ENCODE peak calls at places on chromosomes 11 and 22, in four cellular contexts. One of them, this sample, is unnamed.
A peak's percentile ranks its signal among the peaks of the same experiment; 100 is the strongest.

GRCh38 chr11:36254739-36255138 is 34.5 kb downstream of the COMMD9 start:
- DNase-seq in mucosa of descending colon: no peak
- DNase-seq in IMR-90: peak; percentile 36
- DNase-seq in ovary: no peak
- DNase-seq in this sample: no peak

GRCh38 chr11:32115406-32115805 is 24.5 kb downstream of the RCN1 start:
- DNase-seq in mucosa of descending colon: no peak
- DNase-seq in IMR-90: no peak
- DNase-seq in ovary: no peak
- DNase-seq in this sample: no peak

GRCh38 chr11:67268036-67268683 is 1.9 kb downstream of the GRK2 start:
- DNase-seq in mucosa of descending colon: peak; percentile 56
- DNase-seq in ovary: no peak
- DNase-seq in IMR-90: no peak
- DNase-seq in this sample: no peak

GRCh38 chr11:44624761-44625221 is 59.3 kb downstream of the CD82 start:
- DNase-seq in ovary: no peak
- DNase-seq in IMR-90: no peak
- DNase-seq in mucosa of descending colon: no peak
- DNase-seq in this sample: no peak

GRCh38 chr22:37077802-37078448 is 26.4 kb downstream of the KCTD17 start:
- DNase-seq in ovary: no peak
- DNase-seq in IMR-90: peak; percentile 37
- DNase-seq in mucosa of descending colon: peak; percentile 84
- DNase-seq in this sample: no peak

GRCh38 chr22:33996824-33997223 is 76.5 kb upstream of the LARGE1 start:
- DNase-seq in ovary: no peak
- DNase-seq in IMR-90: no peak
- DNase-seq in mucosa of descending colon: no peak
- DNase-seq in this sample: no peak

GRCh38 chr22:30882181-30882771 is 86.3 kb downstream of the MORC2 start:
- DNase-seq in mucosa of descending colon: no peak
- DNase-seq in ovary: no peak
- DNase-seq in IMR-90: no peak
- DNase-seq in this sample: no peak

GRCh38 chr11:110715541-110715940 is 3.3 kb upstream of the ARHGAP20 start:
- DNase-seq in mucosa of descending colon: no peak
- DNase-seq in ovary: no peak
- DNase-seq in IMR-90: peak; percentile 86
- DNase-seq in this sample: no peak

GRCh38 chr11:35546317-35546716 is 20.9 kb upstream of the PAMR1 start:
- DNase-seq in IMR-90: no peak
- DNase-seq in ovary: no peak
- DNase-seq in mucosa of descending colon: no peak
- DNase-seq in this sample: no peak

GRCh38 chr11:106306942-106307341 is 229.5 kb downstream of the AASDHPPT start:
- DNase-seq in IMR-90: no peak
- DNase-seq in mucosa of descending colon: no peak
- DNase-seq in ovary: no peak
- DNase-seq in this sample: no peak

GRCh38 chr11:8709002-8709672 is 26.5 kb downstream of the RPL27A start:
- DNase-seq in mucosa of descending colon: peak; percentile 73
- DNase-seq in IMR-90: peak; percentile 95
- DNase-seq in ovary: peak; percentile 84
- DNase-seq in this sample: peak; percentile 94

GRCh38 chr11:94007906-94008305 is 13.2 kb upstream of the HEPHL1 start:
- DNase-seq in IMR-90: no peak
- DNase-seq in ovary: no peak
- DNase-seq in mucosa of descending colon: no peak
- DNase-seq in this sample: no peak

GRCh38 chr11:67663515-67664212 is 10.8 kb downstream of the ALDH3B2 start:
- DNase-seq in ovary: no peak
- DNase-seq in mucosa of descending colon: no peak
- DNase-seq in IMR-90: no peak
- DNase-seq in this sample: no peak

GRCh38 chr22:31828739-31829138 is 74.9 kb downstream of the DEPDC5 start:
- DNase-seq in mucosa of descending colon: no peak
- DNase-seq in IMR-90: no peak
- DNase-seq in ovary: no peak
- DNase-seq in this sample: no peak

GRCh38 chr22:29136715-29137700 is 64.2 kb downstream of the KREMEN1 start:
- DNase-seq in ovary: no peak
- DNase-seq in mucosa of descending colon: peak; percentile 36
- DNase-seq in IMR-90: no peak
- DNase-seq in this sample: no peak

GRCh38 chr11:72821221-72821919 is 7.2 kb downstream of the ATG16L2 start:
- DNase-seq in mucosa of descending colon: peak; percentile 72
- DNase-seq in IMR-90: no peak
- DNase-seq in ovary: peak; percentile 55
- DNase-seq in this sample: no peak

GRCh38 chr22:32337015-32337414 is 20.7 kb upstream of the RFPL3 start:
- DNase-seq in IMR-90: no peak
- DNase-seq in ovary: no peak
- DNase-seq in mucosa of descending colon: no peak
- DNase-seq in this sample: no peak

GRCh38 chr11:110242188-110242587 is 54.2 kb downstream of the RDX start:
- DNase-seq in IMR-90: no peak
- DNase-seq in mucosa of descending colon: no peak
- DNase-seq in ovary: no peak
- DNase-seq in this sample: no peak

GRCh38 chr22:19753090-19753842 is 7.3 kb upstream of the TBX1 start:
- DNase-seq in IMR-90: no peak
- DNase-seq in ovary: no peak
- DNase-seq in mucosa of descending colon: no peak
- DNase-seq in this sample: no peak

GRCh38 chr11:116853461-116854073 is 16.1 kb upstream of the APOA1 start:
- DNase-seq in ovary: no peak
- DNase-seq in IMR-90: peak; percentile 96
- DNase-seq in mucosa of descending colon: no peak
- DNase-seq in this sample: peak; percentile 80

GRCh38 chr11:31870609-31871309 is 59.6 kb upstream of the PAX6 start:
- DNase-seq in mucosa of descending colon: peak; percentile 45
- DNase-seq in ovary: no peak
- DNase-seq in IMR-90: peak; percentile 33
- DNase-seq in this sample: no peak

GRCh38 chr11:130581631-130582030 is 133.2 kb downstream of the ADAMTS15 start:
- DNase-seq in IMR-90: peak; percentile 19
- DNase-seq in mucosa of descending colon: no peak
- DNase-seq in ovary: no peak
- DNase-seq in this sample: no peak

GRCh38 chr22:22943521-22944267 is 56.1 kb downstream of the IGLL5 start:
- DNase-seq in mucosa of descending colon: no peak
- DNase-seq in ovary: no peak
- DNase-seq in IMR-90: no peak
- DNase-seq in this sample: no peak

GRCh38 chr22:28019360-28019759 is 100.3 kb upstream of the PITPNB start:
- DNase-seq in mucosa of descending colon: peak; percentile 4
- DNase-seq in ovary: peak; percentile 20
- DNase-seq in IMR-90: no peak
- DNase-seq in this sample: no peak

GRCh38 chr11:37286890-37287289 is 688.9 kb upstream of the RAG2 start:
- DNase-seq in IMR-90: no peak
- DNase-seq in mucosa of descending colon: no peak
- DNase-seq in ovary: no peak
- DNase-seq in this sample: no peak

GRCh38 chr22:40216041-40216756 is 38.5 kb downstream of the TNRC6B start:
- DNase-seq in ovary: no peak
- DNase-seq in mucosa of descending colon: no peak
- DNase-seq in IMR-90: no peak
- DNase-seq in this sample: no peak

DNA sequence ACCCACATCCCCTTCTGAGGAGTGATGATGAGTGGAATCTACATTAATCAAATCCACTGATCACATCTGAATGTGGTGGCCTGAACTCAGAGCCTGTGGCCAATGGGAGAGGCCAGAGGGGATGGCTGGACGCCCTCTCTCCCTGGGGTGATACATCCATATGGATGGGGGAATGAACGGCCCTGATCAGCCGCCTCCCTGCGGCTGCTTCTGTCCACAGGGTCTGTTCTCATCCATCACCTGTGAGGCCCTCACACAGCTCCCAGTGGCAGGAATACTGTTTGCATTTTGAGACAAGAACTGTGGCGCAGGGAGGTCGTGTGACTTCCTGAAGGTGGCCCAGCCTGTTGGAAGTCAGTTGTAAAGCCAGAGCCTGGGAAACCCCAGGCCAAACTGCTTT is 78.3 kb upstream of the SHISAL1 start:
- DNase-seq in ovary: peak; percentile 10
- DNase-seq in IMR-90: no peak
- DNase-seq in mucosa of descending colon: peak; percentile 5
- DNase-seq in this sample: no peak
- TF ChIP-seq CTCF in ovary: no peak
- TF ChIP-seq CTCF in IMR-90: no peak
- TF ChIP-seq CTCF in mucosa of descending colon: no peak
- TF ChIP-seq CTCF in this sample: no peak

DNA sequence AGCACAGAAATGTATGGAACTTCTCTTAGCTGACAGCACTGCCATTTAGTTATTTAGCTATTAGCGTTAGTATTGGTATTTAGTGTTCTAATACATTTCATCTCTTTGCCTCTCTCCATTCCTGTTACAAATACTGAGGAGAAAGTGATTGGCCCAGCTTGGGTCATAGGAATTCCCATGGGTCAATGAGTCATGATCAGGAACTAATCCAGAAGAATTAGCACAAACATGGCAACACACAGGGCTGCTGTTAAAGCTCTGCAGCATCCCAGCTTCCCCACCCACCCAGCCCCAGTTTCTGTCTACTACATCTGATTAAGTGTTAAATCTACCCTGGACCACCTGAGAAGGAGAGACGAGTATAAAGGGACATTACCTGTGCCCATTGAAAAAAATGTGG is 36.1 kb downstream of the PDGFD start:
- DNase-seq in IMR-90: peak; percentile 75
- DNase-seq in mucosa of descending colon: no peak
- DNase-seq in ovary: no peak
- DNase-seq in this sample: no peak
- TF ChIP-seq CTCF in IMR-90: no peak
- TF ChIP-seq CTCF in mucosa of descending colon: no peak
- TF ChIP-seq CTCF in ovary: no peak
- TF ChIP-seq CTCF in this sample: no peak

DNA sequence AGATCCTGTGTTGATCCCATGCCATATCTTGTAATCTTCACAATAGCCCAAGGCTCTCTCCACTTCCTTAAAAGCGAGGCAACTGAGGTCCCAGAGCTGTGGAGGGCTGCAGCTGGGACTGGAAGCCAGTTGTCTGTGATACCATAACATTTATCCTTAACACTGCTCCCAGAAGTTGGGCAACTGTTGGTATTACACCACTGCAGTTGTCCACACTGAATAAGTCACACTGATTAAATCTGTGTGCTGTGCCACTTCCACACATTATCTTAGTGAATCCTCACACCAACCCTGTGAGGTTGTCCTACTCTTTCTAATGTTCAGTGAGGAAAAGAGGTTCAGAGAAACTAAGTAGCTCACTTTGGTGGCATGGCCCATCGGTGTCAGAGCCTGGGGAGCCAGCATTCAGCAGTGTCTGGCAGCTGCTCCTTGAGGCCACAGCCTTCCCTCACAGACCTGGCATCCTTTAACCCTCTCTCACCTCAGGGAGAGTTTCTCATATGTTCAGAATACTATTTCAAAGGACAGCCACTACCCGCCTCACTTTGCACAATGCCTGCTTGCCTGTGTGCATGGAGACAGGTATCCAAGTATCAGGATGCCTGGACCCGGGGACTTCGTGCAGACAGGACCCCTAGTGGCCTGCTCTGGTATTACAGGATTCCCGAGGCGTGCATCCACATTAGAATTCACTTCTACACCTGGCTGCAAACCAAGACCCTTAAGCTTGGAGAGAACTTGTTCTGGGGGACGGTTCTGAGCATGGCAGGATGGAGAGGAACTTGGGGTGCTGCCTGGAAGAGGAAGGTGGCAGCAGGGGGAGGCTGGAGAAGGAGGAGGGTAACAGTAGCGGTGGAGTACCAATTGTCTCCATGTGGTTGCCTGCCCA is 221.9 kb upstream of the TBCEL start:
- DNase-seq in IMR-90: peak; percentile 50
- DNase-seq in ovary: peak; percentile 76
- DNase-seq in mucosa of descending colon: peak; percentile 63
- DNase-seq in this sample: no peak
- TF ChIP-seq CTCF in IMR-90: peak; percentile 72
- TF ChIP-seq CTCF in ovary: peak; percentile 74
- TF ChIP-seq CTCF in mucosa of descending colon: peak; percentile 89
- TF ChIP-seq CTCF in this sample: peak; percentile 82

GRCh38 chr11:64892411-64892831 is 14.0 kb upstream of the EHD1 start:
- DNase-seq in ovary: no peak
- DNase-seq in IMR-90: no peak
- DNase-seq in mucosa of descending colon: peak; percentile 59
- DNase-seq in this sample: no peak

GRCh38 chr11:64893194-64894069 is 15.0 kb upstream of the EHD1 start:
- DNase-seq in mucosa of descending colon: peak; percentile 92
- DNase-seq in IMR-90: no peak
- DNase-seq in ovary: peak; percentile 20
- DNase-seq in this sample: no peak

GRCh38 chr11:64894070-64894811 is 15.8 kb upstream of the EHD1 start:
- DNase-seq in IMR-90: peak; percentile 51
- DNase-seq in ovary: peak; percentile 88
- DNase-seq in mucosa of descending colon: peak; percentile 96
- DNase-seq in this sample: no peak

GRCh38 chr11:64891880-64892279 is 13.5 kb upstream of the EHD1 start:
- DNase-seq in mucosa of descending colon: no peak
- DNase-seq in ovary: no peak
- DNase-seq in IMR-90: no peak
- DNase-seq in this sample: no peak

DNA sequence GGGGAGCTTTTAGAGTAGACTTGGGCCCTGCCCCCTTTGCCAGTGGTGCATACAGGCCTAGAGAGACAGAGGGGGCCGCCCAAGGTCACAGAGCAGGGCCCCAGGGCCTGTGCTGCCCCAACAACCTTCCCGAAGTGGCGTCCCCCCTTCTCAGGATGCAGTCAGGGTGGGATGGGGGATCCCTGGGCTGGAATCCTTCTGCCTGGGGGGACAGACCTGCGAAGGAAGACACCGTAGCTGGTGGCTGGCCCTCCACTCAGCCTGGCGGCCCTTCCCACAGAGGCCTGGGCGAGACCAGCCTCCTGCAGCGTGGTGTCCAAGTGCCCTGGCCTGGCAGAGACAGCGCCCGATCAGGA is 14.4 kb upstream of the EHD1 start:
- DNase-seq in ovary: no peak
- DNase-seq in mucosa of descending colon: peak; percentile 56
- DNase-seq in IMR-90: no peak
- DNase-seq in this sample: no peak
- TF ChIP-seq CTCF in ovary: no peak
- TF ChIP-seq CTCF in mucosa of descending colon: no peak
- TF ChIP-seq CTCF in IMR-90: no peak
- TF ChIP-seq CTCF in this sample: no peak

This sample was measured in AG04449.